ENCODE peak calls at places on chromosomes 13 and 19, in four cellular contexts. One of them, this sample, is unnamed.
A peak's percentile ranks its signal among the peaks of the same experiment; 100 is the strongest.

GRCh38 chr19:56106993-56107392 is 14.1 kb downstream of the ZNF787 start:
- DNase-seq in osteoblast: peak; percentile 53
- DNase-seq in right atrium auricular region: no peak
- DNase-seq in psoas muscle: no peak
- DNase-seq in this sample: no peak

GRCh38 chr19:13979224-13979623 is 26.9 kb downstream of the RFX1 start:
- DNase-seq in osteoblast: no peak
- DNase-seq in right atrium auricular region: no peak
- DNase-seq in psoas muscle: no peak
- DNase-seq in this sample: no peak

GRCh38 chr19:58398545-58398944 is 3.1 kb downstream of the RNF225 start:
- DNase-seq in osteoblast: no peak
- DNase-seq in right atrium auricular region: no peak
- DNase-seq in psoas muscle: no peak
- DNase-seq in this sample: no peak

GRCh38 chr13:75691183-75691582 is 55.1 kb downstream of the LMO7 start:
- DNase-seq in osteoblast: no peak
- DNase-seq in right atrium auricular region: no peak
- DNase-seq in psoas muscle: no peak
- DNase-seq in this sample: no peak

GRCh38 chr19:29753190-29753933 is 38.3 kb upstream of the C19orf12 start:
- DNase-seq in osteoblast: peak; percentile 76
- DNase-seq in right atrium auricular region: no peak
- DNase-seq in psoas muscle: no peak
- DNase-seq in this sample: no peak

GRCh38 chr13:51625555-51626345 is 41.5 kb downstream of the WDFY2 start:
- DNase-seq in osteoblast: no peak
- DNase-seq in right atrium auricular region: no peak
- DNase-seq in psoas muscle: no peak
- DNase-seq in this sample: no peak

GRCh38 chr19:5580116-5580515 is 12.4 kb upstream of the TINCR start:
- DNase-seq in osteoblast: peak; percentile 73
- DNase-seq in right atrium auricular region: no peak
- DNase-seq in psoas muscle: no peak
- DNase-seq in this sample: no peak

GRCh38 chr19:49149652-49150105 is 5.5 kb downstream of the HRC start:
- DNase-seq in osteoblast: peak; percentile 94
- DNase-seq in right atrium auricular region: peak; percentile 84
- DNase-seq in psoas muscle: peak; percentile 87
- DNase-seq in this sample: peak; percentile 88

DNA sequence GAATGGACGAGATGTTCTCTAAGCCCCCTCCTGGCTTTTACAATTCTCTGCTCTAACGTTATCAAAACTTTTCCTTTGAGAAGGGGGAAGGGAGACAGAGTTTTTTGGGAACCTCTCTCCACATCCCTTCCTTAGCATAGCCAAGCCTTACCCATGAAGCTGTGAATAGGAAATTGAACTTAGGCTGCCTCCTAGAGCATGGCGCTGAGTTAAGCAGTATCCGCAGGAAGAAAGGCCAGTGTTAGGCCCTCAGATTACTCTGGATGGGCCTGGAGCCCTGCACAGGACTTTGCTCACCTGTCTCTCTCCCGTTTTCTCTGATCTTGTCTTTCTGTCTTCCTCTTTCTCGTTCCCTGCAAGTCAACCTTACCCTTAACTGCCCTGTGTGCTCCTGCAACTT is 39.6 kb downstream of the CYP2B6 start:
- DNase-seq in osteoblast: no peak
- DNase-seq in right atrium auricular region: no peak
- DNase-seq in psoas muscle: no peak
- DNase-seq in this sample: no peak
- TF ChIP-seq CTCF in osteoblast: no peak
- TF ChIP-seq CTCF in right atrium auricular region: no peak
- TF ChIP-seq CTCF in psoas muscle: no peak
- TF ChIP-seq CTCF in this sample: no peak

GRCh38 chr13:33798023-33798422 is 19.9 kb upstream of the RFC3 start:
- DNase-seq in osteoblast: no peak
- DNase-seq in right atrium auricular region: no peak
- DNase-seq in psoas muscle: no peak
- DNase-seq in this sample: no peak

GRCh38 chr13:33793726-33794125 is 24.2 kb upstream of the RFC3 start:
- DNase-seq in osteoblast: no peak
- DNase-seq in right atrium auricular region: no peak
- DNase-seq in psoas muscle: no peak
- DNase-seq in this sample: no peak

GRCh38 chr13:33797622-33798021 is 20.3 kb upstream of the RFC3 start:
- DNase-seq in osteoblast: no peak
- DNase-seq in right atrium auricular region: no peak
- DNase-seq in psoas muscle: no peak
- DNase-seq in this sample: no peak

GRCh38 chr13:33796095-33796494 is 21.9 kb upstream of the RFC3 start:
- DNase-seq in osteoblast: no peak
- DNase-seq in right atrium auricular region: no peak
- DNase-seq in psoas muscle: no peak
- DNase-seq in this sample: no peak

DNA sequence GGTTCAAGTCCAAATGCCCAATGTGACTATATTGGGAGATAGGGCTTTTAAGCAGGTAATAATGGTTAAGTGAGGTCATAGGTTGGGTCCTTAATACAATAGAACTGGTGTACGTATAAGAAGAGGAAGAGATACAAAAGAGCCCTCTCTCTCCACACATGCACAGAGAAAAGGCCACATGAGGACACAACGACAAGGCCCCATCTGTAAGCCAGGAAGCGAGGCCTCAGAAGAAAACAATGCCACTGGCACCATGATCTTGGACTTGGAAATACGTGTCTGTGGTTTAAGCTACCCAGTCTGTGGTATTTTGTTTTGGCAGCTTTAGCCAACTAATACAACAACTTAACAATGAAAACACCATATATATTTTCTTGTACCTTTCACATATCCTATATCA is 23.4 kb upstream of the RFC3 start:
- DNase-seq in osteoblast: no peak
- DNase-seq in right atrium auricular region: no peak
- DNase-seq in psoas muscle: no peak
- DNase-seq in this sample: no peak
- H3K36me3 ChIP-seq in osteoblast: no peaks in the 10 kb centered on the region
- H3K36me3 ChIP-seq in right atrium auricular region: no peaks in the 10 kb centered on the region
- H3K36me3 ChIP-seq in psoas muscle: no peaks in the 10 kb centered on the region
- H3K36me3 ChIP-seq in this sample: no peaks in the 10 kb centered on the region

GRCh38 chr19:46745030-46745429 is 827 bp upstream of the FKRP start:
- DNase-seq in osteoblast: peak; percentile 95
- DNase-seq in right atrium auricular region: no peak
- DNase-seq in psoas muscle: no peak
- DNase-seq in this sample: no peak

GRCh38 chr19:46737761-46738171 is 8.1 kb upstream of the FKRP start:
- DNase-seq in osteoblast: no peak
- DNase-seq in right atrium auricular region: no peak
- DNase-seq in psoas muscle: no peak
- DNase-seq in this sample: no peak

GRCh38 chr19:46744005-46744691 is 1.7 kb upstream of the FKRP start:
- DNase-seq in osteoblast: peak; percentile 83
- DNase-seq in right atrium auricular region: no peak
- DNase-seq in psoas muscle: no peak
- DNase-seq in this sample: no peak

GRCh38 chr19:46739290-46739771 is 6.5 kb upstream of the FKRP start:
- DNase-seq in osteoblast: peak; percentile 61
- DNase-seq in right atrium auricular region: peak; percentile 85
- DNase-seq in psoas muscle: peak; percentile 95
- DNase-seq in this sample: no peak

DNA sequence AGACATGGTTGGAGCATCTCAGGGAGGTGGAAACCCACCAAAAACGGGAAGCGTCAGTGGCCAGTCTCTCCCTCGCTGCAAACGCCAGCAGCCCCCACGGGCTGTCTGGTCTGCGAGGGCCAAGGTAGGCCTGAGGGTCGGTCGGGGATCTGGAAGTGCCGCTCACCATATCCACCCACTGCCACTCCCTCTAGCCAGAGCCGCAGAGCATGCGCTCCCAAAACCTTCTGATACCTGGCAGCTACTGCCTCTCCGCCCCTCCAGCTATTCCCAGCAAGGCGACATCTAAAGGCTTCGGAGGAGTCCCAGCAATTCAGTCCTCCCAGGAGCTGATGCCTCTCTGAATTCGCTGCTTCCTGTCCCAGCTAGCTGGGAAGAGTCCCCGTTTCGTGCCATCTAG is 4.4 kb upstream of the FKRP start:
- DNase-seq in osteoblast: peak; percentile 13
- DNase-seq in right atrium auricular region: no peak
- DNase-seq in psoas muscle: no peak
- DNase-seq in this sample: no peak
- H3K4me1 ChIP-seq in osteoblast: peaks cover 10% of the 10 kb centered on the region
- H3K4me1 ChIP-seq in right atrium auricular region: peaks cover 85% of the 10 kb centered on the region
- H3K4me1 ChIP-seq in psoas muscle: peaks cover 64% of the 10 kb centered on the region
- H3K4me1 ChIP-seq in this sample: peaks cover 26% of the 10 kb centered on the region

GRCh38 chr13:93200626-93201025 is 26.0 kb upstream of the GPC6 start:
- DNase-seq in osteoblast: no peak
- DNase-seq in right atrium auricular region: no peak
- DNase-seq in psoas muscle: no peak
- DNase-seq in this sample: no peak
- TF ChIP-seq CTCF in osteoblast: no peak
- TF ChIP-seq CTCF in right atrium auricular region: no peak
- TF ChIP-seq CTCF in psoas muscle: no peak
- TF ChIP-seq CTCF in this sample: no peak

GRCh38 chr13:114020750-114021463 is 47.0 kb upstream of the C13orf46 start:
- DNase-seq in osteoblast: no peak
- DNase-seq in right atrium auricular region: no peak
- DNase-seq in psoas muscle: no peak
- DNase-seq in this sample: no peak

GRCh38 chr13:114017028-114017630 is 43.3 kb upstream of the C13orf46 start:
- DNase-seq in osteoblast: peak; percentile 97
- DNase-seq in right atrium auricular region: no peak
- DNase-seq in psoas muscle: no peak
- DNase-seq in this sample: no peak

GRCh38 chr13:114018461-114019055 is 44.7 kb upstream of the C13orf46 start:
- DNase-seq in osteoblast: no peak
- DNase-seq in right atrium auricular region: no peak
- DNase-seq in psoas muscle: no peak
- DNase-seq in this sample: no peak

GRCh38 chr13:114017966-114018365 is 44.1 kb upstream of the C13orf46 start:
- DNase-seq in osteoblast: no peak
- DNase-seq in right atrium auricular region: no peak
- DNase-seq in psoas muscle: no peak
- DNase-seq in this sample: no peak

DNA sequence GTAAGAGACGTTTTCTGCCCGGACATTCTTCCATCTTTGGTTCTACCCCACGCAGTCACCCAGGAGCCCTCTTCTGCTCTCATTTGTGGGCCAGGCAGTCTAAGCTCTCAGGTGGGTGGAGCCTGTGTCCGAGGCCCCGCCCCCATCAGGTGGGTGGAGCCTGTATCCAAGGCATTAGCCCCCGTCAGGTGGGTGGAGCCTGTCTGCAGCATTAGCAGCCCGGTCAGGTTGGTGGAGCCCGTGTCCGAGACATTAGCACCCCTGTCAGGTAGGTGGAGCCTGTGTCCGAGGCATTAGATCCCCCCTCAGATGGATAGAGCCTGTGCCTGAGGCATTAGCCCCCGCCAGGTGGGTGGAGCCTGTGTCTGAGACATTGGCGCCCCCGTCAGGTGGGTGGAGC is 45.5 kb upstream of the C13orf46 start:
- DNase-seq in osteoblast: no peak
- DNase-seq in right atrium auricular region: no peak
- DNase-seq in psoas muscle: no peak
- DNase-seq in this sample: no peak
- H3K36me3 ChIP-seq in osteoblast: peaks cover 89% of the 10 kb centered on the region
- H3K36me3 ChIP-seq in right atrium auricular region: peaks cover 38% of the 10 kb centered on the region
- H3K36me3 ChIP-seq in psoas muscle: peaks cover 87% of the 10 kb centered on the region
- H3K36me3 ChIP-seq in this sample: peaks cover 86% of the 10 kb centered on the region

GRCh38 chr19:18304496-18305312 is 18.2 kb downstream of the LSM4 start:
- DNase-seq in osteoblast: peak; percentile 99
- DNase-seq in right atrium auricular region: peak; percentile 94
- DNase-seq in psoas muscle: peak; percentile 94
- DNase-seq in this sample: peak; percentile 83
- H3K4me1 ChIP-seq in osteoblast: peaks cover 34% of the 10 kb centered on the region
- H3K4me1 ChIP-seq in right atrium auricular region: peaks cover 69% of the 10 kb centered on the region
- H3K4me1 ChIP-seq in psoas muscle: peaks cover 73% of the 10 kb centered on the region
- H3K4me1 ChIP-seq in this sample: peaks cover 41% of the 10 kb centered on the region

DNA sequence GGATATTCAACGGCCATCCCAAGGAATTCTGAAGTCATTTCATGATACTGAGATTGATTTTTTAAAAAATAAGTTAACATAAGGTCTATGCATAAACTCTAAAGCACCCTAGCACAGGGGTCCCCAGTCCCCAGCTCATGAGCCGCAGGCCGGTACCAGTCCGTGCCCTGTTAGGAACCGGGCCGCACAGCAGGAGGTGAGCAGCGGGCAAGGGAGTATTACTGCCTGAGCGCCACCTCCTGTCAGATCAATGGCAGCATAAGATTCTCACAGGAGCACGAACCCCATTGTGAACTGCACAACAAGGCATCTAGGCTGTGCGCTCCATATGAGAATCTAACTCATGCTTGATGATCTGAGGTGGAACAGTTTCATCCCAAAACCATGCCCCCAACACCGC is 31.0 kb downstream of the RCBTB1 start:
- DNase-seq in osteoblast: no peak
- DNase-seq in right atrium auricular region: no peak
- DNase-seq in psoas muscle: no peak
- DNase-seq in this sample: no peak
- TF ChIP-seq CTCF in osteoblast: no peak
- TF ChIP-seq CTCF in right atrium auricular region: no peak
- TF ChIP-seq CTCF in psoas muscle: no peak
- TF ChIP-seq CTCF in this sample: no peak

GRCh38 chr19:11064831-11065303 is 24.4 kb upstream of the LDLR start:
- DNase-seq in osteoblast: peak; percentile 96
- DNase-seq in right atrium auricular region: no peak
- DNase-seq in psoas muscle: no peak
- DNase-seq in this sample: no peak

GRCh38 chr19:11059511-11060358 is 29.5 kb upstream of the LDLR start:
- DNase-seq in osteoblast: peak; percentile 59
- DNase-seq in right atrium auricular region: no peak
- DNase-seq in psoas muscle: no peak
- DNase-seq in this sample: no peak

GRCh38 chr19:11061951-11062350 is 27.3 kb upstream of the LDLR start:
- DNase-seq in osteoblast: no peak
- DNase-seq in right atrium auricular region: no peak
- DNase-seq in psoas muscle: no peak
- DNase-seq in this sample: no peak

GRCh38 chr19:11066326-11066725 is 22.9 kb upstream of the LDLR start:
- DNase-seq in osteoblast: peak; percentile 31
- DNase-seq in right atrium auricular region: no peak
- DNase-seq in psoas muscle: no peak
- DNase-seq in this sample: no peak

GRCh38 chr19:11063434-11063833 is 25.8 kb upstream of the LDLR start:
- DNase-seq in osteoblast: no peak
- DNase-seq in right atrium auricular region: no peak
- DNase-seq in psoas muscle: no peak
- DNase-seq in this sample: no peak
- H3K36me3 ChIP-seq in osteoblast: peaks cover 53% of the 10 kb centered on the region
- H3K36me3 ChIP-seq in right atrium auricular region: peaks cover 19% of the 10 kb centered on the region
- H3K36me3 ChIP-seq in psoas muscle: peaks cover 61% of the 10 kb centered on the region
- H3K36me3 ChIP-seq in this sample: peaks cover 16% of the 10 kb centered on the region

This sample was measured in ascending aorta.